ENCODE peak calls at places on chromosomes 13 and 19, in four cellular contexts. O is right atrium auricular region, I is choroid plexus epithelial cell, L is NCI-H1092. M is an unnamed sample.

GRCh38 chr19:56477429-56478338 is 539 bp upstream of the ZNF667 start:
- DNase-seq in L (peak), O (peak), I (peak), M (peak)

GRCh38 chr13:31987535-31988170 is 43.9 kb upstream of the FRY start:
- DNase-seq in O (no peak), I (peak), L (no peak), M (no peak)

GRCh38 chr13:52128714-52129700 is at the start of gene NEK5:
- DNase-seq in I (peak), L (peak), O (no peak), M (peak)

GRCh38 chr19:42246143-42246868 is 3.9 kb upstream of the GSK3A start:
- DNase-seq in L (no peak), I (peak), O (peak), M (no peak)

GRCh38 chr13:65656740-65657329 is 1573.3 kb downstream of the PCDH9 start:
- DNase-seq in I (peak), L (no peak), O (no peak), M (no peak)

GRCh38 chr19:17471410-17472125 is 1.2 kb downstream of the SLC27A1 start:
- DNase-seq in O (no peak), L (no peak), I (no peak), M (no peak)

GRCh38 chr13:77425705-77426104 is 98.8 kb upstream of the MYCBP2 start:
- DNase-seq in I (no peak), L (no peak), O (no peak), M (no peak)

GRCh38 chr19:28481674-28482073 is 731.3 kb downstream of the UQCRFS1 start:
- DNase-seq in L (no peak), I (no peak), O (no peak), M (no peak)

GRCh38 chr13:51681037-51681678 is 96.9 kb downstream of the WDFY2 start:
- DNase-seq in L (no peak), I (peak), O (no peak), M (no peak)

GRCh38 chr13:110913322-110913721 is 1.5 kb downstream of the ANKRD10 start:
- DNase-seq in O (no peak), L (no peak), I (peak), M (no peak)

GRCh38 chr19:51081476-51081875 is 1.2 kb downstream of the KLK14 start:
- DNase-seq in O (no peak), L (no peak), I (no peak), M (no peak)

GRCh38 chr13:98542568-98543379 is 34.1 kb downstream of the STK24 start:
- DNase-seq in I (no peak), L (no peak), O (no peak), M (no peak)

GRCh38 chr19:8334458-8335342 is 8.4 kb downstream of the KANK3 start:
- DNase-seq in I (peak), L (peak), O (no peak), M (no peak)

GRCh38 chr13:30926781-30927180 is 5.7 kb upstream of the TEX26 start:
- DNase-seq in I (no peak), O (no peak), L (no peak), M (no peak)

GRCh38 chr19:2540251-2540645 is 64.3 kb downstream of the GADD45B start:
- DNase-seq in O (no peak), L (no peak), I (no peak), M (no peak)

GRCh38 chr13:102309110-102309509 is 92.7 kb downstream of the FGF14 start:
- DNase-seq in L (peak), O (no peak), I (peak), M (no peak)

GRCh38 chr13:24271611-24272451 is 37.5 kb upstream of the C1QTNF9 start:
- DNase-seq in O (peak), L (no peak), I (peak), M (no peak)

GRCh38 chr13:85509512-85509911 is 289.7 kb downstream of the SLITRK6 start:
- DNase-seq in O (no peak), I (peak), L (no peak), M (no peak)

GRCh38 chr19:49869009-49869483 is 1.7 kb upstream of the PNKP start:
- DNase-seq in O (no peak), I (no peak), L (peak), M (peak)

GRCh38 chr19:39916236-39916635 is 18.2 kb downstream of the FCGBP start:
- DNase-seq in L (no peak), O (peak), I (no peak), M (no peak)

GRCh38 chr13:111399776-111400505 is 79.5 kb downstream of the TEX29 start:
- DNase-seq in L (no peak), I (no peak), O (no peak), M (no peak)

GRCh38 chr19:58009301-58009665 is 6.7 kb upstream of the ZNF606 start:
- DNase-seq in L (no peak), I (no peak), O (no peak), M (no peak)

GRCh38 chr19:55248166-55248675 is 10.6 kb downstream of the PPP6R1 start:
- DNase-seq in O (no peak), L (no peak), I (no peak), M (no peak)

GRCh38 chr13:107847406-107847805 is 367.9 kb downstream of the LIG4 start:
- DNase-seq in I (peak), L (no peak), O (no peak), M (no peak)

M was measured in activated B cell treated with CpG ODN at 0.5 μM for 24 hours.